ENCODE peak calls at places on chromosomes 3 and 15, in five cellular contexts. B is bronchial epithelial cell, Q is RWPE1, F is upper lobe of right lung, C is astrocyte of the spinal cord. I is an unnamed sample.

GRCh38 chr15:33218071-33218491 is 23.6 kb upstream of the FMN1 start:
- DNase-seq in B (no peak), Q (no peak), F (no peak), C (peak; percentile 85), I (no peak)

GRCh38 chr15:89358435-89358754 is 23.8 kb upstream of the POLG start:
- DNase-seq in B (no peak), Q (peak; percentile 84), F (no peak), C (no peak), I (no peak)

GRCh38 chr3:45773714-45774449 is 22.5 kb downstream of the SLC6A20 start:
- DNase-seq in B (no peak), Q (no peak), F (no peak), C (no peak), I (peak; percentile 62)

GRCh38 chr3:180018588-180018987 is 18.1 kb downstream of the PEX5L start:
- DNase-seq in B (no peak), Q (no peak), F (no peak), C (no peak), I (no peak)

GRCh38 chr3:112199622-112200316 is 66.7 kb upstream of the GCSAM start:
- DNase-seq in B (peak; percentile 92), Q (peak; percentile 68), F (no peak), C (peak; percentile 5), I (no peak)

GRCh38 chr15:52102468-52102867 is 10.1 kb downstream of the BCL2L10 start:
- DNase-seq in B (peak; percentile 58), Q (no peak), F (no peak), C (peak; percentile 84), I (no peak)

GRCh38 chr3:106688463-106688862 is 688.8 kb upstream of the CCDC54 start:
- DNase-seq in B (peak; percentile 97), Q (peak; percentile 81), F (no peak), C (peak; percentile 79), I (no peak)

GRCh38 chr15:89175617-89176191 is 45.7 kb downstream of the RLBP1 start:
- DNase-seq in B (no peak), Q (no peak), F (no peak), C (no peak), I (no peak)

GRCh38 chr3:184737063-184737462 is 25.2 kb upstream of the MAGEF1 start:
- DNase-seq in B (no peak), Q (no peak), F (no peak), C (no peak), I (peak; percentile 53)

GRCh38 chr3:154783053-154784037 is 296.8 kb upstream of the MME start:
- DNase-seq in B (no peak), Q (no peak), F (no peak), C (no peak), I (no peak)

GRCh38 chr3:124780356-124780755 is 50.1 kb downstream of the UMPS start:
- DNase-seq in B (no peak), Q (no peak), F (peak; percentile 58), C (peak; percentile 85), I (peak; percentile 94)

GRCh38 chr15:31225356-31225955 is 101.2 kb upstream of the KLF13 start:
- DNase-seq in B (no peak), Q (no peak), F (no peak), C (no peak), I (no peak)

GRCh38 chr15:25705430-25706115 is 157.6 kb downstream of the ATP10A start:
- DNase-seq in B (no peak), Q (no peak), F (peak; percentile 36), C (no peak), I (no peak)

GRCh38 chr3:186290791-186291190 is 71.2 kb downstream of the DGKG start:
- DNase-seq in B (no peak), Q (no peak), F (no peak), C (no peak), I (no peak)

GRCh38 chr3:5092018-5092417 is 30.1 kb upstream of the ARL8B start:
- DNase-seq in B (peak; percentile 97), Q (peak; percentile 27), F (no peak), C (no peak), I (no peak)

GRCh38 chr15:54820811-54821210 is 375.9 kb downstream of the RSL24D1 start:
- DNase-seq in B (no peak), Q (no peak), F (no peak), C (no peak), I (no peak)

GRCh38 chr3:150603888-150604319 is 783 bp downstream of the SELENOT start:
- DNase-seq in B (no peak), Q (peak; percentile 8), F (no peak), C (no peak), I (no peak)

GRCh38 chr3:171815977-171816595 is 5.8 kb upstream of the PLD1 start:
- DNase-seq in B (no peak), Q (no peak), F (no peak), C (peak; percentile 39), I (no peak)

GRCh38 chr3:65443739-65444447 is 594.8 kb downstream of the MAGI1 start:
- DNase-seq in B (no peak), Q (no peak), F (no peak), C (no peak), I (no peak)

GRCh38 chr3:43923101-43923979 is 232.6 kb downstream of the ABHD5 start:
- DNase-seq in B (no peak), Q (no peak), F (no peak), C (no peak), I (no peak)

GRCh38 chr3:46946856-46947544 is 29.5 kb downstream of the CCDC12 start:
- DNase-seq in B (peak; percentile 47), Q (no peak), F (no peak), C (no peak), I (no peak)

GRCh38 chr3:195714380-195715011 is 6.3 kb upstream of the MUC20 start:
- DNase-seq in B (no peak), Q (no peak), F (no peak), C (no peak), I (no peak)

GRCh38 chr3:24628523-24629258 is 134.0 kb upstream of the THRB start:
- DNase-seq in B (peak; percentile 16), Q (peak; percentile 3), F (no peak), C (no peak), I (no peak)

GRCh38 chr3:185270956-185271332 is 17.1 kb upstream of the EHHADH start:
- DNase-seq in B (peak; percentile 5), Q (no peak), F (no peak), C (no peak), I (no peak)

GRCh38 chr3:54660599-54661210 is 267.2 kb downstream of the LRTM1 start:
- DNase-seq in B (no peak), Q (no peak), F (no peak), C (no peak), I (no peak)

GRCh38 chr3:194574639-194575483 is 58.4 kb downstream of the TMEM44 start:
- DNase-seq in B (peak; percentile 82), Q (peak; percentile 46), F (no peak), C (no peak), I (no peak)
- TF ChIP-seq CTCF in B (no peak), Q (no peak), F (peak; percentile 7), C (peak; percentile 31), I (no peak)

GRCh38 chr15:29631076-29632070 is 190.9 kb downstream of the TJP1 start:
- DNase-seq in B (no peak), Q (no peak), F (peak; percentile 67), C (no peak), I (peak; percentile 70)
- TF ChIP-seq CTCF in B (no peak), Q (no peak), F (no peak), C (no peak), I (no peak)

GRCh38 chr3:14371573-14372474 is 30.6 kb upstream of the SLC6A6 start:
- DNase-seq in B (peak; percentile 70), Q (peak; percentile 41), F (peak; percentile 94), C (peak; percentile 52), I (no peak)
- TF ChIP-seq CTCF in B (peak; percentile 9), Q (no peak), F (no peak), C (no peak), I (peak; percentile 28)

GRCh38 chr15:84113919-84114318 is 121.7 kb upstream of the GOLGA6L4 start:
- DNase-seq in B (no peak), Q (no peak), F (no peak), C (no peak), I (no peak)

GRCh38 chr15:84104853-84105252 is 130.7 kb upstream of the GOLGA6L4 start:
- DNase-seq in B (no peak), Q (no peak), F (no peak), C (no peak), I (no peak)

GRCh38 chr15:84112025-84112424 is 123.5 kb upstream of the GOLGA6L4 start:
- DNase-seq in B (peak; percentile 67), Q (peak; percentile 5), F (no peak), C (peak; percentile 31), I (no peak)

GRCh38 chr15:84103345-84103744 is 132.2 kb upstream of the GOLGA6L4 start:
- DNase-seq in B (no peak), Q (no peak), F (no peak), C (no peak), I (no peak)

GRCh38 chr15:84108725-84109124 is 126.8 kb upstream of the GOLGA6L4 start:
- DNase-seq in B (peak; percentile 45), Q (peak; percentile 5), F (no peak), C (no peak), I (no peak)
- TF ChIP-seq CTCF in B (no peak), Q (peak; percentile 57), F (no peak), C (peak; percentile 19), I (no peak)

GRCh38 chr3:94317054-94317453 is 254.2 kb downstream of the NSUN3 start:
- DNase-seq in B (no peak), Q (no peak), F (no peak), C (no peak), I (no peak)
- TF ChIP-seq CTCF in B (no peak), Q (no peak), F (no peak), C (no peak), I (no peak)

I was measured in osteocyte.